ENCODE peak calls at places on chromosomes 7 and 10, in nine cellular contexts. Z is heart right ventricle, P is HuH-7, G is GM12865, E is BJ, K is GDM1, O is stomach, X is dorsolateral prefrontal cortex, F is breast epithelium. N is an unnamed sample.

GRCh38 chr7:103966593-103967277 is 22.7 kb downstream of the RELN start:
- DNase-seq in G (no peak), P (no peak), X (no peak), E (no peak), Z (no peak), F (no peak), O (no peak), K (no peak), N (no peak)

GRCh38 chr7:130278892-130279690 is 12.4 kb downstream of the CPA2 start:
- DNase-seq in K (no peak), P (no peak), G (no peak), E (no peak), F (no peak), Z (no peak), X (no peak), O (no peak), N (no peak)

GRCh38 chr10:7572435-7572834 is 94.3 kb downstream of the ITIH5 start:
- DNase-seq in G (no peak), Z (no peak), F (no peak), P (no peak), E (no peak), X (no peak), O (no peak), K (no peak), N (no peak)

GRCh38 chr10:86953747-86954680 is 3.4 kb downstream of the MMRN2 start:
- DNase-seq in X (peak), O (no peak), P (no peak), F (no peak), G (no peak), E (no peak), Z (peak), K (no peak), N (no peak)

GRCh38 chr7:131294553-131294952 is 33.1 kb upstream of the MKLN1 start:
- DNase-seq in P (peak), Z (no peak), E (no peak), G (no peak), K (no peak), O (no peak), F (no peak), X (no peak), N (no peak)

GRCh38 chr7:30472771-30473392 is 5.7 kb downstream of the NOD1 start:
- DNase-seq in P (no peak), X (no peak), K (no peak), F (no peak), G (no peak), E (no peak), Z (no peak), O (no peak), N (no peak)

GRCh38 chr10:14547826-14548225 is 217.1 kb upstream of the FRMD4A start:
- DNase-seq in F (no peak), E (no peak), X (no peak), G (no peak), K (no peak), O (no peak), Z (no peak), P (no peak), N (no peak)

GRCh38 chr7:131034166-131034881 is 293.4 kb upstream of the MKLN1 start:
- DNase-seq in F (no peak), Z (no peak), K (no peak), E (no peak), O (no peak), G (peak), X (no peak), P (no peak), N (no peak)

GRCh38 chr10:44393834-44394547 is 9.1 kb upstream of the CXCL12 start:
- DNase-seq in K (no peak), F (no peak), P (no peak), Z (no peak), O (no peak), X (no peak), E (no peak), G (no peak), N (no peak)

GRCh38 chr7:143384148-143384547 is 3.0 kb downstream of the ZYX start:
- DNase-seq in E (no peak), X (no peak), P (no peak), G (no peak), F (no peak), O (no peak), Z (no peak), K (no peak), N (no peak)

GRCh38 chr10:110481948-110482347 is 15.8 kb upstream of the DUSP5 start:
- DNase-seq in K (no peak), Z (no peak), F (no peak), O (no peak), G (no peak), E (no peak), X (no peak), P (no peak), N (no peak)

GRCh38 chr7:104272767-104273384 is 55.5 kb upstream of the LHFPL3 start:
- DNase-seq in Z (no peak), X (no peak), K (no peak), O (no peak), F (no peak), E (no peak), G (peak), P (peak), N (peak)